ENCODE peak calls at places on chromosomes 16 and 17, in four cellular contexts. X is CD4-positive, CD25-positive, alpha-beta regulatory T cell; R is upper lobe of left lung; V is ascending aorta. L is an unnamed sample.

GRCh38 chr16:2040450-2041105 is 7.1 kb downstream of the NTHL1 start:
- DNase-seq in X (no peak), R (peak; percentile 55), V (no peak), L (no peak)

GRCh38 chr17:63881935-63882601 is at the start of gene GH2:
- DNase-seq in X (peak; percentile 44), R (peak; percentile 41), V (no peak), L (peak; percentile 43)

GRCh38 chr17:15498107-15498506 is 30.7 kb upstream of the CDRT4 start:
- DNase-seq in X (no peak), R (no peak), V (no peak), L (no peak)

GRCh38 chr17:5019475-5019956 is 15.7 kb downstream of the SLC52A1 start:
- DNase-seq in X (no peak), R (no peak), V (no peak), L (no peak)

GRCh38 chr16:50947826-50948225 is 203.2 kb downstream of the SALL1 start:
- DNase-seq in X (no peak), R (no peak), V (no peak), L (no peak)

GRCh38 chr17:3983945-3984484 is 19.8 kb upstream of the ATP2A3 start:
- DNase-seq in X (no peak), R (no peak), V (no peak), L (no peak)

GRCh38 chr16:979859-980594 is 1.5 kb upstream of the SOX8 start:
- DNase-seq in X (no peak), R (no peak), V (no peak), L (no peak)

GRCh38 chr16:24151482-24151939 is 104.6 kb upstream of the CACNG3 start:
- DNase-seq in X (no peak), R (peak; percentile 28), V (no peak), L (no peak)

GRCh38 chr16:69942627-69943170 is 8.4 kb upstream of the CLEC18A start:
- DNase-seq in X (no peak), R (no peak), V (no peak), L (no peak)

GRCh38 chr17:42846594-42847280 is 2.4 kb downstream of the AOC2 start:
- DNase-seq in X (no peak), R (peak; percentile 50), V (no peak), L (no peak)

GRCh38 chr17:1710807-1711553 is 803 bp upstream of the TLCD2 start:
- DNase-seq in X (no peak), R (peak; percentile 37), V (no peak), L (no peak)

GRCh38 chr17:1707107-1707506 is 3.1 kb downstream of the TLCD2 start:
- DNase-seq in X (no peak), R (no peak), V (no peak), L (no peak)

GRCh38 chr17:1709971-1710806 is at the start of gene TLCD2:
- DNase-seq in X (no peak), R (peak; percentile 85), V (peak; percentile 84), L (peak; percentile 17)

GRCh38 chr17:1711804-1712203 is 1.6 kb upstream of the TLCD2 start:
- DNase-seq in X (no peak), R (no peak), V (no peak), L (no peak)

GRCh38 chr17:1709403-1709891 is 730 bp downstream of the TLCD2 start:
- DNase-seq in X (no peak), R (no peak), V (no peak), L (no peak)
- H3K4me3 ChIP-seq in X (no peak overlapping the region), R (peak overlapping the region; percentile 55), V (peak overlapping the region; percentile 85), L (no peak overlapping the region)

GRCh38 chr16:31038993-31039392 is 5.6 kb downstream of the STX4 start:
- DNase-seq in X (no peak), R (no peak), V (no peak), L (no peak)
- H3K36me3 ChIP-seq in X (peaks cover 29% of the 10 kb centered on the region), R (peaks cover 9% of the 10 kb centered on the region), V (peaks cover 58% of the 10 kb centered on the region), L (peaks cover 11% of the 10 kb centered on the region)

GRCh38 chr17:74211929-74212261 is 1.5 kb upstream of the TTYH2 start:
- DNase-seq in X (no peak), R (no peak), V (no peak), L (no peak)
- H3K4me3 ChIP-seq in X (no peak overlapping the region), R (peak overlapping the region; percentile 61), V (peak overlapping the region; percentile 60), L (peak overlapping the region; percentile 68)

GRCh38 chr17:38897671-38898290 is 27.6 kb upstream of the LASP1NB start:
- DNase-seq in X (no peak), R (no peak), V (no peak), L (no peak)
- H3K36me3 ChIP-seq in X (peaks cover 26% of the 10 kb centered on the region), R (peaks cover 3% of the 10 kb centered on the region), V (peaks cover 46% of the 10 kb centered on the region), L (peaks cover 17% of the 10 kb centered on the region)

L was measured in CD8-positive, alpha-beta memory T cell.